ENCODE peak calls at places on chromosomes 1 and 21, in eight cellular contexts. T is neural progenitor cell, D is MM.1S, J is thoracic aorta, U is transverse colon, B is brain microvascular endothelial cell, F is heart right ventricle, O is endothelial cell of umbilical vein. P is an unnamed sample.

GRCh38 chr21:46385846-46386725 is 62.1 kb downstream of the PCNT start:
- DNase-seq in O (no peak), U (no peak), J (no peak), B (no peak), D (no peak), F (no peak), T (no peak), P (no peak)

GRCh38 chr1:147527941-147528936 is 13.1 kb upstream of the BCL9 start:
- DNase-seq in T (no peak), D (no peak), J (no peak), U (no peak), F (no peak), O (no peak), B (no peak), P (no peak)

GRCh38 chr1:228081578-228082259 is 789 bp upstream of the ARF1 start:
- DNase-seq in U (peak; percentile 39), B (no peak), T (peak; percentile 75), D (peak; percentile 42), J (no peak), O (no peak), F (no peak), P (no peak)

GRCh38 chr1:106584663-106585062 is 471.8 kb upstream of the PRMT6 start:
- DNase-seq in T (no peak), J (no peak), B (no peak), O (no peak), D (no peak), U (no peak), F (no peak), P (no peak)

GRCh38 chr21:30306821-30307330 is 13.2 kb downstream of the KRTAP26-1 start:
- DNase-seq in U (no peak), T (no peak), D (no peak), O (no peak), B (no peak), F (no peak), J (no peak), P (no peak)

GRCh38 chr1:51990478-51990965 is at the start of gene RAB3B:
- DNase-seq in J (no peak), D (peak; percentile 86), B (peak; percentile 62), U (peak; percentile 81), F (peak; percentile 42), T (peak; percentile 93), O (peak; percentile 71), P (peak; percentile 6)

GRCh38 chr1:119652587-119652986 is 4.5 kb upstream of the ZNF697 start:
- DNase-seq in J (no peak), O (no peak), B (no peak), T (no peak), U (no peak), D (no peak), F (no peak), P (no peak)

GRCh38 chr1:3630914-3631313 is 6.1 kb downstream of the TPRG1L start:
- DNase-seq in D (no peak), T (no peak), J (no peak), O (no peak), F (no peak), B (no peak), U (no peak), P (no peak)

GRCh38 chr1:152047954-152048640 is 11.3 kb upstream of the S100A11 start:
- DNase-seq in T (peak; percentile 76), B (peak; percentile 99), U (peak; percentile 92), O (peak; percentile 91), D (peak; percentile 99), F (peak; percentile 86), J (peak; percentile 94), P (peak; percentile 97)

GRCh38 chr1:3899776-3900149 is 309 bp downstream of the C1orf174 start:
- DNase-seq in D (peak; percentile 14), J (no peak), F (no peak), T (peak; percentile 66), O (no peak), B (no peak), U (no peak), P (no peak)

GRCh38 chr1:20190256-20190655 is 3.9 kb upstream of the PLA2G2C start:
- DNase-seq in B (no peak), F (no peak), D (no peak), O (no peak), J (no peak), T (no peak), U (no peak), P (no peak)

GRCh38 chr1:24888971-24889670 is 41.0 kb downstream of the RUNX3 start:
- DNase-seq in U (no peak), T (no peak), D (no peak), B (peak; percentile 57), J (no peak), O (no peak), F (no peak), P (no peak)

GRCh38 chr1:172697463-172698100 is 38.7 kb downstream of the FASLG start:
- DNase-seq in D (no peak), J (no peak), B (no peak), F (no peak), U (no peak), T (no peak), O (no peak), P (no peak)

GRCh38 chr1:82565546-82565945 is 764.8 kb downstream of the ADGRL2 start:
- DNase-seq in U (no peak), F (no peak), J (peak; percentile 21), D (no peak), O (peak; percentile 94), T (no peak), B (peak; percentile 82), P (no peak)

GRCh38 chr1:221069956-221070355 is 190.7 kb downstream of the HLX start:
- DNase-seq in F (no peak), T (no peak), O (no peak), U (no peak), D (no peak), J (no peak), B (no peak), P (no peak)

GRCh38 chr1:18872071-18872611 is 12.7 kb upstream of the TAS1R2 start:
- DNase-seq in F (no peak), J (no peak), U (no peak), D (no peak), T (no peak), B (no peak), O (no peak), P (no peak)

GRCh38 chr1:49199564-49199963 is 422.9 kb upstream of the BEND5 start:
- DNase-seq in T (no peak), O (no peak), F (no peak), B (no peak), D (no peak), U (no peak), J (no peak), P (no peak)

GRCh38 chr21:46052703-46053651 is 44.9 kb upstream of the COL6A2 start:
- DNase-seq in J (no peak), D (no peak), B (peak; percentile 75), O (no peak), T (no peak), U (no peak), F (no peak), P (no peak)

GRCh38 chr1:234871039-234871709 is 257.5 kb downstream of the TOMM20 start:
- DNase-seq in T (no peak), D (no peak), O (no peak), B (no peak), J (no peak), U (no peak), F (no peak), P (no peak)

GRCh38 chr1:35112668-35113067 is 33.5 kb downstream of the ZMYM1 start:
- DNase-seq in O (peak; percentile 9), B (no peak), F (no peak), D (no peak), J (no peak), U (no peak), T (no peak), P (no peak)
- TF ChIP-seq CTCF in O (no peak), B (peak; percentile 19), F (no peak), D (peak; percentile 5), J (no peak), U (no peak), T (peak; percentile 19), P (peak; percentile 14)

GRCh38 chr21:42737969-42738590 is 84.7 kb downstream of the PDE9A start:
- DNase-seq in J (no peak), B (no peak), U (peak; percentile 78), O (peak; percentile 25), T (no peak), F (peak; percentile 50), D (no peak), P (no peak)
- H3K4me3 ChIP-seq in J (no peak overlapping the region), B (no peak overlapping the region), U (no peak overlapping the region), O (no peak overlapping the region), T (no peak overlapping the region), F (no peak overlapping the region), D (no peak overlapping the region), P (no peak overlapping the region)

DNA sequence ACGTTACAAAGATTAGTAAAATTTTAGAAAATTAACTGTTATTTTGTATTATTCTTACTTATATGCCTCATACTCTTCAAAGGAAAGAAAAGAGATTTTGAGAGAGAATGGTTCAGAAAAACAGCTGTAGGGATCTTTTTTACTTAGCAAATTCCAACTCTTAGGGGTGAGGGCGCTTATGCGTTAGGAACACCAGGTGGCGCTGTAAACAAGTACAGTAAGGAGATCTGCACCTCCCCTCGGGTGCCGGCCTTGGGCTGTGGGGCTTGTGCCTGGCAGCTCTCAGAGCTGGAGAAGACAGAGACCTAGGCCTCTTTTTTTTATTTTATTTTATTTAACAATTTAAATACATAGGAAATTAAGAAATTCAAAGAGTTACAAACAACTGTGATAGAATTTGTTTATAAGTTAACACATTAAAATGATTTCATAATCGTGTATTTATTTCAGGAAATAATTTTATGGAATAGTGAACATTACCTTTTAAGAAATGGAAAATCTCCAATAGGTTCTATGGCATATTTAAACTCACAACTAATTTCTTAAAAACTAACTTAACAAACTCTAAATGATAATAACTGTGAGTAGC is 32.6 kb downstream of the UTP25 start:
- DNase-seq in J (peak; percentile 33), U (peak; percentile 73), D (peak; percentile 83), T (peak; percentile 94), O (peak; percentile 78), B (peak; percentile 80), F (peak; percentile 60), P (no peak)
- H3K27ac ChIP-seq in J (no peak overlapping the region), U (no peak overlapping the region), D (no peak overlapping the region), T (no peak overlapping the region), O (no peak overlapping the region), B (no peak overlapping the region), F (no peak overlapping the region), P (no peak overlapping the region)

DNA sequence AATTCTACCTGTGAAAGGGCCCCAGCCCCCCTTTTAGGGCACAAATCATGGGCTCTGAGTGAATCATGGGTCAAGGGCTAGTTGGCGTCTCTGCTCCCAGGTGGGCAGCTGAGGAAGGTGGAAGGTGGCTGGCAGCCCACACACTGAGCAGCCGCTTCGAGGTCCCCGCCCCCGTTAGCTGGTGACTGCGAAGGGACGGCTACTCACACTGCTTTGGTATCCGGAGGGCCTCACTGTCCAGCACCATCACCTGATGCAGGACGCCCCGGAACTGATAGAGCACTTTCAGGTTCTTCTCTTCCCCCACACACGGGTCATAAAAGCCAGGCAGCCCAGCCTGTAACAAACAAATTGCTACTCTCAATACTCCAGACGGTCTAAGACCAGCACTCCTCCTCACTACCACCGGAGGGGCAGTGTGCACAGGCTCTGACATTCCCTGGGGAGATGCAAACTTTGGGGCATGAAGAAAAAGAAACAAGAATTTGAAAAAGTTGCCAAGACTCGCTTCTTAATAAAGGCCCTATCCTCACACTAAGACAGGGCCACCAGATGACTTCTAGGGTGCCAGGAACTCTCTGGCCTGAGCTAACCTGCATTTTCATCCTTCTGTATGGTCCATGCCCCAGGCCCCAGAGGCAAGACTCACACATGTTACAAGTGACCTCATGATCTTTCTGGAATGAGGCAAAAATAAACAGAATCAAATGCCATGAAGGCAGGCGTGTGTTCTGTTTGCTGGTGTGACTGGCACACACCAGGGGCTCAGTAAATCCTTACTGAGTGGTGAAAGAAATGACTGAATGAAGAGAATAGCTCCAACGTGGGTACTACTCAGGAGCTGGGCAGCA is 11.5 kb downstream of the THAP3 start:
- DNase-seq in F (no peak), U (no peak), O (no peak), T (no peak), D (no peak), B (no peak), J (no peak), P (no peak)
- TF ChIP-seq CTCF in F (no peak), U (no peak), O (no peak), T (no peak), D (no peak), B (no peak), J (no peak), P (peak; percentile 24)

P was measured in AG04450.